ENCODE peak calls at places on chromosomes 4 and X, in four cellular contexts. L is fibroblast of lung, K is sigmoid colon, P is ascending aorta. T is an unnamed sample.

GRCh38 chrX:3592184-3592583 is 121.3 kb downstream of the PRKX start:
- DNase-seq in K (no peak), P (no peak), L (no peak), T (no peak)

GRCh38 chrX:130118941-130119640 is 8.8 kb upstream of the ELF4 start:
- DNase-seq in L (peak; percentile 58), P (no peak), K (no peak), T (peak; percentile 38)

GRCh38 chr4:118087366-118087765 is 53.1 kb downstream of the NDST3 start:
- DNase-seq in P (no peak), K (no peak), L (no peak), T (no peak)

GRCh38 chr4:87353592-87353991 is 30.9 kb upstream of the HSD17B13 start:
- DNase-seq in K (peak; percentile 70), L (peak; percentile 67), P (peak; percentile 69), T (peak; percentile 67)

GRCh38 chr4:26330186-26330787 is 9.5 kb downstream of the RBPJ start:
- DNase-seq in L (peak; percentile 73), K (no peak), P (no peak), T (peak; percentile 73)

GRCh38 chrX:56498756-56499155 is 64.7 kb upstream of the UBQLN2 start:
- DNase-seq in K (no peak), L (no peak), P (no peak), T (no peak)

GRCh38 chrX:19627081-19627480 is 111.8 kb upstream of the MAP3K15 start:
- DNase-seq in K (no peak), P (no peak), L (no peak), T (no peak)

GRCh38 chrX:71525316-71525715 is 7.6 kb upstream of the OGT start:
- DNase-seq in L (no peak), K (no peak), P (no peak), T (no peak)

GRCh38 chr4:155854597-155855226 is 11.4 kb downstream of the ASIC5 start:
- DNase-seq in P (no peak), K (no peak), L (peak; percentile 70), T (peak; percentile 18)

GRCh38 chrX:107775734-107776511 is at the start of gene TSC22D3:
- DNase-seq in P (peak; percentile 90), K (peak; percentile 94), L (peak; percentile 79), T (peak; percentile 81)

GRCh38 chr4:55706526-55706925 is 70.4 kb upstream of the NMU start:
- DNase-seq in K (no peak), L (no peak), P (no peak), T (peak; percentile 53)

GRCh38 chr4:100190643-100191600 is 654 bp upstream of the DDIT4L start:
- DNase-seq in P (no peak), K (no peak), L (peak; percentile 58), T (peak; percentile 49)

GRCh38 chr4:23114538-23114937 is 421.8 kb downstream of the GBA3 start:
- DNase-seq in K (no peak), P (no peak), L (no peak), T (no peak)

GRCh38 chr4:77031544-77031943 is 44.2 kb downstream of the CCNI start:
- DNase-seq in P (no peak), K (no peak), L (no peak), T (no peak)

GRCh38 chr4:148239406-148239805 is 202.8 kb downstream of the NR3C2 start:
- DNase-seq in K (no peak), P (no peak), L (peak; percentile 10), T (no peak)

GRCh38 chr4:169315530-169316306 is 45.0 kb upstream of the SH3RF1 start:
- DNase-seq in L (peak; percentile 70), P (no peak), K (no peak), T (peak; percentile 49)

DNA sequence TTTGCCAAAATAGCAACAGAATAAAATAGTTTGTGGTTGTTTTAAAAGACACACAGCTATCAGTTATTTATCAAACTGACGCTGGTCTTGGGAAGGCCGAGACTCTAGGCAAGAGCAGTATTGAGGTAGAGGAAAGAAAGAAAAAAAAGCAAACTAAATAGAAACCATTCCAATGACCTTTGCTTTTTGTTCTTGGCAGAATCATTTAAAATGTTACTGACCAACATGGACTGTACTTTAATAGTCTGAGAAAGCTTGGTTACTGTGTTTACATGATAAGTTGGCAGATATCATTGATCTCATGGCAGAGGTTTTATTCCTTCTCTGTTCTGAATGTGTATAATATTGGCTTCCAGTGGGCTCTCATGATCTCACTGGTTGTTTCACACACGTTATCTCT is 11.9 kb downstream of the CWH43 start:
- DNase-seq in P (no peak), L (no peak), K (no peak), T (no peak)
- H3K4me3 ChIP-seq in P (no peak overlapping the region), L (no peak overlapping the region), K (no peak overlapping the region), T (no peak overlapping the region)

GRCh38 chr4:121277194-121278105 is 103.4 kb downstream of the QRFPR start:
- DNase-seq in K (no peak), P (no peak), L (no peak), T (peak; percentile 15)
- TF ChIP-seq CTCF in K (no peak), P (no peak), L (no peak), T (peak; percentile 32)

GRCh38 chr4:153259679-153260078 is 55.4 kb downstream of the TRIM2 start:
- DNase-seq in K (no peak), L (no peak), P (no peak), T (no peak)
- H3K4me3 ChIP-seq in K (no peak overlapping the region), L (no peak overlapping the region), P (no peak overlapping the region), T (no peak overlapping the region)

DNA sequence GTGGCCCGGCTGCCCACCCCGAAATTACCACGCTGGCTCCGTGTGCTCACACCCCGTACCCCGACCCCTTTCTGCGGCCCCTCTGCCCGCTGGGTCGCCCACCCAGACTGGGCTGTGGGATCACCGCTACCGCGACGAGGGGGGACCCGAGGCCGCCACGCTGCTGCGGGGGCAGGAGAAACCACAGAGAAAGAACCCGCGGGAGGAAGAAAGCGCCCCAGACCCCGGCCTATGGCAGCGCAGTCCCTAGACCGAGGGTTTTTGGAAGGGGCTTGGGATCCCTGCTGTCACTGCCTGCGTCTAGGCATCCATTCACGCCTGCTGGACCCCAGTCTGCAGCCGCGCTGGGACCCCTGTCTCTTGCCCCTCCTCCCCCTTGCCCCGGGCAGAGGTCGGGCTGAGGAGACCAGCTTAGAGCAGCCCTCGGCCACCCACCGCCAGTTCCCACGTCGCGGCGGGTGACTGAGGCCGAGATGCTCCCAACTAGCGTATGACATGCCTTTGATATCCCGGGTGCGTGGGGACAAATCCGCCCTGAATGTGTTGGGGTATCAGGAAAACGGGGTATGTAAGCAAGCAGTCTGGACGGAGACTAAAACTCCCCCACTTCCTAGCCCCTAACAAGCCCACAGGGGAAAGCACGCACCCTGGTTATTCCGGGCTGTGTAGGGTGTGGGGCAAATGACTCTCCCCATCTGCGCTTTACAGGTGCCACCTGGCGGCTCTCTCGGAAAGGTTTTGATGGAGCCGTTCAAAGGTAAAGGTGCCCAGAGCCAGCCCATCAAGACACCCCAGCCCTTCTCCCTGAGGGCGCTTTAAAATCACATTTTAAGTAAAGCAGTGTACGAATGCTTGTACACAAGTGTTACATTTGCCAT is 867 bp upstream of the INPP4B start:
- DNase-seq in K (no peak), P (peak; percentile 69), L (peak; percentile 18), T (peak; percentile 31)
- TF ChIP-seq CTCF in K (no peak), P (peak; percentile 32), L (peak; percentile 12), T (peak; percentile 3)

DNA sequence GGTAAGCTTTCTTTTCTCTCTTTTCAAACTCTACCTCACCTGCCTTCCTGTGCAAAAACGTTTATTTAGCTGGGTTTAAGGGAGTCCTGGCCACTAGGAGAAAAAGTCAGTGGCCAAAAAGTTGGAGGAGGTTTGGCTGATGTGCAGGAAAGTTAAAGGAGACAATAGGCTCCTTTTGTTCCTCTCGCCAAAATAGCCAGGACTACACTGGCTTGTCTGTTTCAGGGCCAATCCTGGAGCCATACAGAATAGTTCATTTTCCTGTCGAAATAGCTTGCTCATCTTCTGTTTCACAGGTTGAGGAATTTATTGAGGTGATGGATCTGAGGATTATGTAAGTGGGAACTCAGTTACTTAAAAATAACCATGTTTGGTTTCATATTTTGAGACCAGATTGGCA is 423 bp downstream of the HEPH start:
- DNase-seq in P (no peak), L (no peak), K (no peak), T (no peak)
- H3K4me3 ChIP-seq in P (peak overlapping the region; percentile 65), L (no peak overlapping the region), K (peak overlapping the region; percentile 51), T (peak overlapping the region; percentile 34)

DNA sequence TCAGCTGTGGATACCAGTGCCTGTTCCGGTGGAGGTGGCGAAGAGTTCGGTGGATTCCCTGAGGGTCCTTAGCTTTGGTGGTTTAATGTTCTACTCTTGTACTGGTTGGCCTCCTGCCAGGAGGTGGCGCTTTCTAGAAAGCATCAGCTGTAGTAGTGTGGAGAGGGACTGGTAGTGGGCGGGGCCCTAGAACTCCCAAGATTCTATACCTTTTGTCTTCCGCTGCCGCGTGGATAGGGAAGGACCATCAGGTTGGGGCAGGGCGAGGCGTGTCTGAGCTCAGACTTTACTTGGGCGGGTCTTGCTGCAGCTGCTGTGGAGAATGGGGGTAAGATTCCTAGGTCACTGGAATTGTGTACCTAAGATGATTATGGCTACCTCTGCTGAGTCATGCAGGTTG is 390.3 kb downstream of the FAM47A start:
- DNase-seq in P (no peak), K (peak; percentile 27), L (no peak), T (no peak)
- TF ChIP-seq CTCF in P (no peak), K (no peak), L (no peak), T (no peak)

DNA sequence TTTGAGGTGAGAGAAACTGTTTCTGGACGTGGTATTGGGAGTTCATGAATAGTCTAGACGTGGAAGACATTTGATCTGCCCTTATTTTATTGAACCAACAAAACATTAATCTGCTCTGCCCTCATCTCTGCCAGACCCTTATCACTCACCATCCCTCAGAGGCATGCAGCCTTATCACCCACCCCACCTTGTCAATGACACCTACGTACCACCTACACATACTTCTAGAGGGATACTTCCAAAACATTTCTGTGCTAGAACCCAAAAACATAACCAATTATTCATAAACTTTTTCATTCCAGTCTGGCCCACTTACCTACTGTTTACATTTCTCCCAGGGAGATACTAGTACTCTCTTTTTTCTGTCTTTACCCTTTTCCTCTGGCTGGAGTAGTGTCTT is 105.2 kb downstream of the RS1 start:
- DNase-seq in K (no peak), P (no peak), L (no peak), T (no peak)
- H3K4me3 ChIP-seq in K (no peak overlapping the region), P (no peak overlapping the region), L (no peak overlapping the region), T (no peak overlapping the region)

GRCh38 chrX:22666441-22666840 is 333.3 kb upstream of the DDX53 start:
- DNase-seq in L (peak; percentile 47), P (no peak), K (no peak), T (peak; percentile 69)
- TF ChIP-seq CTCF in L (no peak), P (no peak), K (no peak), T (peak; percentile 40)

DNA sequence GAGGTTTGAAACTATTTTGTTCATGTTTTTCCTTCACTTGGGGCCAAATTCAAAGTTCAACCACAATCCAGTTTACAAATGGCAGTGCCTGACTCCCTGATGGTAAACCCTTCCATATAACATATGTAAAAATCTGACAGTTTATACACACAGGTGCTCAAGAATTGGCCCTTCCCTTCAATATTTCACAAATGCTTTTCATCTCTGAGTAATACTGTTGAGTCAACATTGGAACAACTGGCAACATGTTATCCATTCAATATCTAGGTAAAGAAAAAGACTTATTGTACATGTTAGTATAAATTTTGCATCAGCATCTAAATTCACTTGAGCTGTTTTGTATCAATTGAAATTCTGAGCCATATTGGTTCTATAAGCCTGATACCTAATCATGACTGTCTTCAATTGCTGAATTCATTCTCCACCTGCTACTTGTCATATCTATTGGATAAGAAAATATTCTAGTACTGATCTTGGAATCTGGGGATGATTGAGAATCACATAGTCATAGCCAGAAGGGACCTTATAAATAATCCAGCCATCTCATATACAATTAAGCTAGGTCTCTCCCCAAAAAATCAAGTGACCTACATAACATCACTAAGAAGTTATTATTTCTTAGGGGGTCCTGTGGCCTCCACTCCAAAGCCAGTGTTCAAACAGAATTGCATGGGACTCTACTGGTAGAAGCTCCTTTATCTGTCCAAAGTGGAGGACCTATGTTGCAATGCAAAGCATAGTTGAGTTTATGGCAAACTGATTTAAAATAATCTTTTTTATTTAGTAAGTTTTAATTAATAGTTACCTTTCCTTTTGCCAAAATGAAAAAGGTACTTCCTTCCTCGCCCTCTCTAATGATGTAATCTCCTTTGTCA is 61.9 kb downstream of the PRKG2 start:
- DNase-seq in K (no peak), L (no peak), P (no peak), T (no peak)
- H3K4me3 ChIP-seq in K (peak overlapping the region; percentile 30), L (no peak overlapping the region), P (no peak overlapping the region), T (no peak overlapping the region)

T was measured in cardiac fibroblast.